ENCODE peak calls at places on chromosomes 12 and 14, in six cellular contexts. F is NCI-H2081 treated with DMSO at 0.1 percent for 48 hours, C is amniotic epithelial cell, U is brain pericyte, H is WTC11, S is NCI-H510A treated with DMSO at 0.1 percent for 48 hours. N is an unnamed sample.

GRCh38 chr12:113959096-113959495 is 7.0 kb downstream of the RBM19 start:
- DNase-seq in F (no peak), C (no peak), U (no peak), H (no peak), S (no peak), N (no peak)

GRCh38 chr14:31829256-31829923 is 247.7 kb upstream of the ARHGAP5 start:
- DNase-seq in F (no peak), C (peak; percentile 95), U (no peak), H (no peak), S (no peak), N (peak; percentile 79)

GRCh38 chr12:107684029-107684790 is 1.4 kb upstream of the PWP1 start:
- DNase-seq in F (no peak), C (peak; percentile 4), U (no peak), H (no peak), S (peak; percentile 7), N (peak; percentile 1)

GRCh38 chr14:24556756-24557155 is 19.3 kb downstream of the CTSG start:
- DNase-seq in F (no peak), C (no peak), U (no peak), H (no peak), S (no peak), N (no peak)

GRCh38 chr12:94689002-94689645 is 38.8 kb upstream of the TMCC3 start:
- DNase-seq in F (no peak), C (peak; percentile 88), U (no peak), H (no peak), S (no peak), N (peak; percentile 54)

GRCh38 chr14:75875958-75876357 is 105.8 kb downstream of the TGFB3 start:
- DNase-seq in F (no peak), C (no peak), U (no peak), H (no peak), S (no peak), N (no peak)

GRCh38 chr12:38158428-38159091 is 158.0 kb upstream of the ALG10B start:
- DNase-seq in F (no peak), C (no peak), U (no peak), H (no peak), S (no peak), N (no peak)

GRCh38 chr12:49970030-49970429 is 2.7 kb upstream of the AQP6 start:
- DNase-seq in F (no peak), C (no peak), U (no peak), H (no peak), S (no peak), N (no peak)

GRCh38 chr12:93572712-93573551 is 457 bp downstream of the SOCS2 start:
- DNase-seq in F (no peak), C (no peak), U (no peak), H (peak; percentile 59), S (no peak), N (peak; percentile 51)

GRCh38 chr12:80195143-80195726 is 95.9 kb downstream of the OTOGL start:
- DNase-seq in F (no peak), C (peak; percentile 70), U (no peak), H (no peak), S (peak; percentile 66), N (peak; percentile 67)

GRCh38 chr14:96986701-96987474 is 189.7 kb downstream of the VRK1 start:
- DNase-seq in F (no peak), C (no peak), U (no peak), H (no peak), S (no peak), N (no peak)

GRCh38 chr12:15627995-15628945 is 160.9 kb downstream of the EPS8 start:
- DNase-seq in F (no peak), C (peak; percentile 72), U (no peak), H (no peak), S (no peak), N (peak; percentile 61)

GRCh38 chr12:45350861-45351260 is 135.0 kb downstream of the ANO6 start:
- DNase-seq in F (no peak), C (peak; percentile 13), U (no peak), H (no peak), S (no peak), N (no peak)

GRCh38 chr12:116603516-116603915 is 44.3 kb downstream of the MAP1LC3B2 start:
- DNase-seq in F (no peak), C (no peak), U (no peak), H (no peak), S (no peak), N (no peak)

GRCh38 chr14:65471038-65471878 is 58.7 kb downstream of the FUT8 start:
- DNase-seq in F (no peak), C (no peak), U (no peak), H (no peak), S (no peak), N (no peak)

GRCh38 chr12:51887476-51888315 is at the start of gene ANKRD33:
- DNase-seq in F (no peak), C (no peak), U (no peak), H (peak; percentile 91), S (no peak), N (peak; percentile 68)

N was measured in mesenchymal stem cell.